ENCODE peak calls at places on chromosomes 3 and 15, in five cellular contexts. Y is IMR-90, T is GM12878, C is SK-N-SH, Q is K562. J is an unnamed sample.

GRCh38 chr3:36907911-36908646 is 36.8 kb downstream of the TRANK1 start:
- DNase-seq in Y (peak), T (peak), C (no peak), Q (no peak), J (peak)

GRCh38 chr15:99452728-99453643 is 112.8 kb upstream of the MEF2A start:
- DNase-seq in Y (peak), T (peak), C (peak), Q (no peak), J (no peak)

GRCh38 chr3:192022412-192022811 is 561.4 kb downstream of the PYDC2 start:
- DNase-seq in Y (no peak), T (no peak), C (no peak), Q (no peak), J (peak)

GRCh38 chr15:91881551-91882297 is 28.2 kb downstream of the SLCO3A1 start:
- DNase-seq in Y (no peak), T (no peak), C (no peak), Q (no peak), J (no peak)

GRCh38 chr3:141485578-141486415 is 1.0 kb upstream of the RASA2 start:
- DNase-seq in Y (peak), T (no peak), C (no peak), Q (peak), J (peak)

GRCh38 chr3:186105543-186105942 is 3.3 kb downstream of the ETV5 start:
- DNase-seq in Y (no peak), T (no peak), C (no peak), Q (no peak), J (no peak)

GRCh38 chr15:40554164-40554530 is 10.7 kb downstream of the CCDC32 start:
- DNase-seq in Y (no peak), T (no peak), C (no peak), Q (no peak), J (no peak)

GRCh38 chr15:27086800-27087199 is 115.8 kb downstream of the GABRG3 start:
- DNase-seq in Y (no peak), T (no peak), C (no peak), Q (no peak), J (no peak)

GRCh38 chr15:95853350-95853749 is 477.1 kb upstream of the NR2F2 start:
- DNase-seq in Y (peak), T (no peak), C (no peak), Q (no peak), J (no peak)

GRCh38 chr3:37050242-37050641 is 56.9 kb downstream of the MLH1 start:
- DNase-seq in Y (no peak), T (no peak), C (peak), Q (no peak), J (no peak)

GRCh38 chr15:67003586-67003985 is 61.8 kb upstream of the SMAD3 start:
- DNase-seq in Y (peak), T (no peak), C (no peak), Q (no peak), J (peak)

GRCh38 chr3:196323723-196324122 is 5.7 kb upstream of the DYNLT2B start:
- DNase-seq in Y (peak), T (no peak), C (peak), Q (no peak), J (no peak)

GRCh38 chr15:93748710-93749109 is 482.7 kb upstream of the MCTP2 start:
- DNase-seq in Y (no peak), T (no peak), C (no peak), Q (no peak), J (no peak)

GRCh38 chr3:188578579-188579363 is 424.8 kb downstream of the LPP start:
- DNase-seq in Y (peak), T (no peak), C (no peak), Q (no peak), J (no peak)

GRCh38 chr15:45391746-45392711 is 13.7 kb upstream of the GATM start:
- DNase-seq in Y (no peak), T (peak), C (no peak), Q (no peak), J (no peak)

GRCh38 chr3:52245322-52246263 is at the start of gene PPM1M:
- DNase-seq in Y (peak), T (no peak), C (peak), Q (peak), J (peak)

GRCh38 chr3:9468460-9468859 is 71.0 kb downstream of the SETD5 start:
- DNase-seq in Y (peak), T (no peak), C (no peak), Q (peak), J (no peak)

GRCh38 chr3:86653801-86654200 is 337.1 kb downstream of the VGLL3 start:
- DNase-seq in Y (no peak), T (no peak), C (no peak), Q (no peak), J (no peak)

GRCh38 chr15:64478863-64479262 is 18.5 kb downstream of the ZNF609 start:
- DNase-seq in Y (peak), T (no peak), C (no peak), Q (no peak), J (no peak)

GRCh38 chr3:48013288-48013980 is 2.8 kb downstream of the MAP4 start:
- DNase-seq in Y (peak), T (no peak), C (no peak), Q (peak), J (peak)

DNA sequence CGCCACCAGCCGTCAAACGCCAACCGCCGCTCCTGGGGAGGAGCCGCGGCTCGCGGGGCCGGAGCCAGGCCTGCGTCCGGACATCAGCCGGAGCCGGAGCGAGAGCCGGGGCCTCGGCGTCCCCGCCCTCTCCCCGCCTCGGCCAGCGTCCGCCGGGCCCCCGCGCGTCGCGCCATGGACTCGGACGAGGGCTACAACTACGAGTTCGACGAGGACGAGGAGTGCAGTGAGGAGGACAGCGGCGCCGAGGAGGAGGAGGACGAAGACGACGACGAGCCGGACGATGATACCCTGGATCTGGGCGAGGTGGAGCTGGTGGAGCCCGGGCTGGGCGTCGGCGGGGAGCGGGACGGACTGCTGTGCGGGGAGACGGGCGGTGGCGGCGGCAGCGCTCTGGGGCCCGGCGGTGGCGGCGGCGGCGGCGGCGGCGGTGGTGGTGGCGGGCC is 359 bp downstream of the ARIH1 start:
- DNase-seq in Y (no peak), T (no peak), C (no peak), Q (no peak), J (no peak)
- TF ChIP-seq RCOR1 in Y (no peak), T (no peak), C (no peak), Q (no peak), J (no peak)

GRCh38 chr3:14862303-14862660 is 43.5 kb downstream of the FGD5 start:
- DNase-seq in Y (no peak), T (no peak), C (no peak), Q (no peak), J (no peak)

GRCh38 chr3:14862661-14863230 is 44.0 kb downstream of the FGD5 start:
- DNase-seq in Y (no peak), T (no peak), C (no peak), Q (no peak), J (no peak)

GRCh38 chr3:14861451-14862302 is 42.9 kb downstream of the FGD5 start:
- DNase-seq in Y (no peak), T (no peak), C (no peak), Q (no peak), J (no peak)

GRCh38 chr3:14864131-14864530 is 45.4 kb downstream of the FGD5 start:
- DNase-seq in Y (no peak), T (no peak), C (no peak), Q (no peak), J (no peak)

GRCh38 chr3:14863324-14864100 is 44.8 kb downstream of the FGD5 start:
- DNase-seq in Y (no peak), T (no peak), C (no peak), Q (no peak), J (no peak)
- TF ChIP-seq RCOR1 in Y (no peak), T (no peak), C (no peak), Q (no peak), J (no peak)

DNA sequence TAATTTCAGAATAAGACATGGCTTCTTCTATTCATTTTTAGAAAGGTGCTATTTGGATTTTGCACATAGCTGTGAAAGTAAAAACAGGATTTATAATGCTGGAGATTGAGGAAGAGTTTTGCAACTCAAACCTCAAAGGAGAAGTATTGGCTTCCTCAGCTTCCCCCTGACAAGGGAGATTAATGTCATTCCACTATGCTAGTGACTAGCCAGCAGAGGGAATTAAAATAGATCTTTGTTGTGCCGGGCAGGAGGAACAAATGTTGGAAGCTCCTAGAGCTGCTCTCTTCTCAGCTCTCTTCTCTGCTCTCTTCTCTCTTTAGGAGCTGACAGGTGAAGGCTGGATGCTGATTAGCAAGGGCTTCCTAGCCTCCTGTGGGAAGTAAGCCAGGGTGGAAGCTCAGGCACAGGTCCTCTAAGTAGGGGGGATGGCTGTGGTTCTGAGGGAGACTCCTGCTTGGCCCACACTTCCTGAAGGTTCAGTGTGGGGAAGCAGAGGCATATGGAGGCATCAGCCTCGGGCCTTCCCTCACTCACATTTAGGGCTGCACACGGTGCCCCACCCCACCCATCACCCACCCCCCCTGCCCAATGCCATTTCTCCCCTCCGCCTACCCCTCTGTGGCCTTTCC is 29.6 kb downstream of the CX3CR1 start:
- DNase-seq in Y (no peak), T (no peak), C (no peak), Q (no peak), J (no peak)
- TF ChIP-seq RCOR1 in Y (no peak), T (no peak), C (no peak), Q (no peak), J (no peak)

GRCh38 chr3:194713299-194714121 is 27.8 kb downstream of the FAM43A start:
- DNase-seq in Y (no peak), T (no peak), C (no peak), Q (no peak), J (no peak)

GRCh38 chr3:194714564-194714963 is 28.9 kb downstream of the FAM43A start:
- DNase-seq in Y (no peak), T (no peak), C (no peak), Q (no peak), J (no peak)

GRCh38 chr3:194711286-194711685 is 25.6 kb downstream of the FAM43A start:
- DNase-seq in Y (no peak), T (no peak), C (no peak), Q (no peak), J (no peak)

GRCh38 chr3:194714122-194714425 is 28.4 kb downstream of the FAM43A start:
- DNase-seq in Y (no peak), T (no peak), C (no peak), Q (no peak), J (no peak)

GRCh38 chr3:194711913-194712312 is 26.2 kb downstream of the FAM43A start:
- DNase-seq in Y (peak), T (no peak), C (no peak), Q (no peak), J (no peak)
- TF ChIP-seq RCOR1 in Y (no peak), T (no peak), C (no peak), Q (no peak), J (no peak)

GRCh38 chr3:131796558-131796957 is 238.3 kb downstream of the CPNE4 start:
- DNase-seq in Y (no peak), T (peak), C (no peak), Q (no peak), J (no peak)

GRCh38 chr3:131794766-131795381 is 239.9 kb downstream of the CPNE4 start:
- DNase-seq in Y (peak), T (no peak), C (peak), Q (peak), J (peak)

DNA sequence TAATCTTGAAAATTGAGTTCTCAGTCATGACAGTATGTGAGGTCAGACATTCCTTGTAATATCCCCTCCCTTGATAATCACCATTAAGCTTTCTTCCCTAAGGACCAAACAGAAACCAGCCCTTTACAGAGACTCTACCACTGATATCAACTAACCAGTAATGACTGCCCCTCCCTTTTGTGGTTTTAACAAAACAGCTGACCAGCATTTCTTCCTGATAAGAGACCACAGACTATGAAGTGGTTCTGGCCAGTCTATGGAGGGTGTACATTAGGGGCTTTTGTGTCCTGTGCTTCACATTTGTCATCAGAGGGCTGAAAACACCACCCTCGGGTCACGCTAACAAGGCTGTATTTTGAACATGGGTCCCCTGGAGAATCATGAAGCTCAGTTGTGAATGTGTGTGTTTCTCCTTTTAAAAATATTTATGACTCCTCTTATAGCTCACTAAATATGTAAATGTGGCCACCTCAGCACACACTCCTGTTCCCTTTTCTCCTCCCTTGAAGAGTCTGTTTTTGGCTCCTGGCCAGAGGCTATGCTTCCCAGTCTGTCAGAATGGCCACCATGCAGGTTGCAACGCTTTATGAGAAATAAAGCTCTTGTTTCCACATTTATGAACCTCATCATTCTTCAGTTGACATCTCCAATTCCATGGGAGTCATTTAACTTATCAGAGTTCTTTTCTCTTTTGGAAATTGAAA is 239.3 kb downstream of the CPNE4 start:
- DNase-seq in Y (no peak), T (no peak), C (no peak), Q (peak), J (no peak)
- TF ChIP-seq RCOR1 in Y (no peak), T (no peak), C (no peak), Q (peak), J (no peak)

DNA sequence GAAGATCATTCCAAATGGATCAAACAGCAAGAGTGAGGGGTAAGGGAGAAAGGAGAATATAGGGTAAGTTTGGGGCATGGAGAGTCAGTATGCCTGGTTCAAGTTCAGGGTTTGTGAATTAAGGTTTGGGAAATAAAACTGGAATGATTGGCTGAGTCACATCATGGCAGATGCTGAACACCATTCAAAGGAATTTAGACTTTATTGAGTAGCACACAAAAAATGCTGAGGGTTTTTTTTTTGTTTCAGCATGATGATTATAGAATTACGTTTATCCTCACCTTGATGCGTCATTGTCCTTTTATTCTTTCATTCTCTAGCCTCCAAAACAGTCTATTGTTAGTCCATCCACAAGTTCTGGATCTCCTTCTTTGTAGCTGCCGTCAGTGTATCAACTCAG is 220.0 kb upstream of the UMPS start:
- DNase-seq in Y (peak), T (no peak), C (no peak), Q (no peak), J (no peak)
- TF ChIP-seq RCOR1 in Y (no peak), T (no peak), C (no peak), Q (no peak), J (no peak)

J was measured in A549.